ENCODE peak calls at places on chromosomes 12 and 14, in ten cellular contexts. A, W, U, K, T, Z, X, D, I and P are unnamed samples.

GRCh38 chr12:27814851-27815591 is 35.0 kb upstream of the MANSC4 start:
- DNase-seq in Z (no peak), W (no peak), K (no peak), A (no peak), I (no peak), T (no peak), D (no peak), U (no peak), X (no peak), P (no peak)

GRCh38 chr12:133038310-133038709 is 1.0 kb downstream of the ZNF84 start:
- DNase-seq in D (no peak), T (no peak), A (no peak), I (no peak), W (no peak), U (no peak), K (no peak), Z (no peak), X (no peak), P (no peak)

GRCh38 chr12:27779416-27779815 is 617 bp upstream of the KLHL42 start:
- DNase-seq in X (no peak), D (no peak), A (peak), I (peak), U (peak), K (no peak), Z (peak), T (peak), W (peak), P (no peak)

GRCh38 chr12:130049666-130050065 is 112.6 kb upstream of the FZD10 start:
- DNase-seq in I (no peak), K (peak), X (no peak), Z (no peak), W (no peak), U (no peak), D (no peak), T (no peak), A (no peak), P (no peak)

GRCh38 chr14:74599201-74599809 is 12.7 kb downstream of the LTBP2 start:
- DNase-seq in D (peak), X (no peak), A (no peak), Z (no peak), I (no peak), K (no peak), T (no peak), W (no peak), U (no peak), P (no peak)

GRCh38 chr12:49825971-49826421 is 2.2 kb downstream of the NCKAP5L start:
- DNase-seq in D (no peak), Z (no peak), W (no peak), K (peak), U (no peak), T (no peak), A (no peak), X (no peak), I (no peak), P (no peak)

GRCh38 chr14:68403794-68404522 is 388.9 kb downstream of the ZFP36L1 start:
- DNase-seq in T (no peak), W (no peak), A (no peak), Z (no peak), I (no peak), X (no peak), D (no peak), K (no peak), U (no peak), P (no peak)

GRCh38 chr12:46659032-46659703 is 166.6 kb downstream of the SLC38A4 start:
- DNase-seq in X (no peak), D (no peak), Z (no peak), K (no peak), A (no peak), U (peak), W (no peak), T (no peak), I (no peak), P (no peak)

GRCh38 chr12:113246478-113247122 is 25.3 kb downstream of the TPCN1 start:
- DNase-seq in I (peak), A (peak), T (no peak), D (no peak), X (no peak), U (no peak), K (peak), W (no peak), Z (peak), P (no peak)

GRCh38 chr14:68951051-68951797 is 27.9 kb downstream of the ACTN1 start:
- DNase-seq in W (peak), T (no peak), X (no peak), Z (no peak), D (peak), I (peak), A (no peak), U (peak), K (peak), P (peak)

GRCh38 chr12:20097561-20097960 is 270.8 kb upstream of the PDE3A start:
- DNase-seq in W (no peak), X (no peak), T (no peak), I (no peak), A (no peak), Z (no peak), K (no peak), U (peak), D (no peak), P (peak)

GRCh38 chr14:36054353-36055051 is 122.0 kb downstream of the PTCSC3 start:
- DNase-seq in W (no peak), X (no peak), K (no peak), D (peak), A (no peak), I (no peak), T (no peak), U (no peak), Z (no peak), P (no peak)

GRCh38 chr12:30003321-30003720 is 219.6 kb upstream of the TMTC1 start:
- DNase-seq in I (no peak), A (no peak), K (no peak), Z (no peak), U (no peak), W (no peak), D (no peak), T (no peak), X (no peak), P (no peak)

GRCh38 chr14:55535521-55536207 is 44.3 kb upstream of the KTN1 start:
- DNase-seq in K (peak), Z (no peak), A (no peak), D (no peak), X (no peak), I (no peak), W (no peak), U (no peak), T (no peak), P (no peak)

GRCh38 chr12:46722737-46723136 is 103.1 kb downstream of the SLC38A4 start:
- DNase-seq in Z (no peak), U (no peak), T (no peak), I (no peak), X (no peak), D (no peak), W (no peak), K (no peak), A (no peak), P (no peak)

GRCh38 chr12:65741662-65742480 is 82.4 kb upstream of the HMGA2 start:
- DNase-seq in Z (peak), A (no peak), U (peak), I (no peak), K (peak), X (no peak), D (no peak), T (peak), W (no peak), P (no peak)

GRCh38 chr14:35818346-35819115 is 7.6 kb upstream of the BRMS1L start:
- DNase-seq in I (no peak), X (no peak), W (no peak), D (no peak), T (peak), Z (peak), A (peak), K (peak), U (peak), P (peak)

GRCh38 chr14:69543341-69544249 is 31.1 kb downstream of the CCDC177 start:
- DNase-seq in I (peak), A (no peak), D (peak), W (peak), T (no peak), Z (peak), U (peak), K (peak), X (peak), P (peak)

GRCh38 chr14:60878536-60878935 is 102.3 kb downstream of the TRMT5 start:
- DNase-seq in X (no peak), I (no peak), W (peak), Z (no peak), D (no peak), A (no peak), T (no peak), U (no peak), K (no peak), P (peak)

GRCh38 chr14:106417224-106418049 is 891.1 kb downstream of the TMEM121 start:
- DNase-seq in Z (no peak), K (no peak), X (peak), T (peak), D (peak), I (peak), W (no peak), A (peak), U (no peak), P (no peak)

GRCh38 chr14:99647407-99647806 is 2.5 kb downstream of the HHIPL1 start:
- DNase-seq in Z (no peak), W (no peak), I (no peak), A (no peak), T (no peak), K (no peak), X (no peak), U (no peak), D (no peak), P (no peak)

GRCh38 chr14:30034049-30034635 is 106.5 kb upstream of the PRKD1 start:
- DNase-seq in Z (no peak), W (peak), A (peak), U (no peak), D (no peak), I (no peak), K (peak), T (no peak), X (no peak), P (no peak)